ENCODE peak calls at places on chromosomes 7 and 10, in eight cellular contexts. One of them, this sample, is unnamed.

GRCh38 chr7:99794585-99795502 is 10.9 kb upstream of the CYP3A4 start:
- DNase-seq in GM04503: no peak
- DNase-seq in GDM1: no peak
- DNase-seq in fibroblast of lung: peak; percentile 3
- DNase-seq in body of pancreas: peak; percentile 70
- DNase-seq in endothelial cell: no peak
- DNase-seq in EL: peak; percentile 20
- DNase-seq in CD4-positive, alpha-beta memory T cell: no peak
- DNase-seq in this sample: no peak

GRCh38 chr7:132117181-132117580 is 459.1 kb downstream of the PLXNA4 start:
- DNase-seq in fibroblast of lung: peak; percentile 82
- DNase-seq in CD4-positive, alpha-beta memory T cell: no peak
- DNase-seq in body of pancreas: no peak
- DNase-seq in GM04503: peak; percentile 5
- DNase-seq in endothelial cell: no peak
- DNase-seq in GDM1: no peak
- DNase-seq in EL: peak; percentile 70
- DNase-seq in this sample: no peak

GRCh38 chr7:155792999-155793560 is 19.2 kb downstream of the SHH start:
- DNase-seq in CD4-positive, alpha-beta memory T cell: no peak
- DNase-seq in endothelial cell: no peak
- DNase-seq in GM04503: no peak
- DNase-seq in GDM1: no peak
- DNase-seq in body of pancreas: no peak
- DNase-seq in EL: no peak
- DNase-seq in fibroblast of lung: no peak
- DNase-seq in this sample: no peak

GRCh38 chr10:329361-330099 is 194.3 kb downstream of the ZMYND11 start:
- DNase-seq in fibroblast of lung: peak; percentile 96
- DNase-seq in EL: peak; percentile 96
- DNase-seq in CD4-positive, alpha-beta memory T cell: peak; percentile 15
- DNase-seq in body of pancreas: peak; percentile 93
- DNase-seq in GDM1: peak; percentile 56
- DNase-seq in GM04503: peak; percentile 81
- DNase-seq in endothelial cell: no peak
- DNase-seq in this sample: peak; percentile 36

GRCh38 chr7:37945336-37945735 is 24.9 kb downstream of the EPDR1 start:
- DNase-seq in GM04503: no peak
- DNase-seq in GDM1: no peak
- DNase-seq in CD4-positive, alpha-beta memory T cell: no peak
- DNase-seq in fibroblast of lung: peak; percentile 84
- DNase-seq in endothelial cell: no peak
- DNase-seq in EL: no peak
- DNase-seq in body of pancreas: no peak
- DNase-seq in this sample: no peak

GRCh38 chr10:116271593-116272496 is 1.2 kb downstream of the GFRA1 start:
- DNase-seq in body of pancreas: peak; percentile 30
- DNase-seq in GDM1: no peak
- DNase-seq in GM04503: no peak
- DNase-seq in EL: peak; percentile 57
- DNase-seq in fibroblast of lung: peak; percentile 11
- DNase-seq in endothelial cell: peak; percentile 43
- DNase-seq in CD4-positive, alpha-beta memory T cell: no peak
- DNase-seq in this sample: no peak

GRCh38 chr7:36119005-36119711 is 33.9 kb upstream of the EEPD1 start:
- DNase-seq in fibroblast of lung: peak; percentile 95
- DNase-seq in CD4-positive, alpha-beta memory T cell: no peak
- DNase-seq in GDM1: no peak
- DNase-seq in body of pancreas: peak; percentile 41
- DNase-seq in endothelial cell: no peak
- DNase-seq in GM04503: peak; percentile 98
- DNase-seq in EL: peak; percentile 95
- DNase-seq in this sample: no peak

GRCh38 chr10:85250304-85250703 is 921.9 kb downstream of the CCSER2 start:
- DNase-seq in body of pancreas: no peak
- DNase-seq in GM04503: no peak
- DNase-seq in fibroblast of lung: no peak
- DNase-seq in GDM1: no peak
- DNase-seq in endothelial cell: no peak
- DNase-seq in CD4-positive, alpha-beta memory T cell: no peak
- DNase-seq in EL: no peak
- DNase-seq in this sample: no peak

GRCh38 chr10:113447278-113447677 is 105.6 kb upstream of the HABP2 start:
- DNase-seq in GDM1: no peak
- DNase-seq in GM04503: no peak
- DNase-seq in EL: no peak
- DNase-seq in body of pancreas: no peak
- DNase-seq in endothelial cell: no peak
- DNase-seq in CD4-positive, alpha-beta memory T cell: no peak
- DNase-seq in fibroblast of lung: no peak
- DNase-seq in this sample: no peak

GRCh38 chr7:129376778-129377700 is 57.2 kb upstream of the STRIP2 start:
- DNase-seq in GM04503: no peak
- DNase-seq in EL: peak; percentile 58
- DNase-seq in CD4-positive, alpha-beta memory T cell: no peak
- DNase-seq in GDM1: no peak
- DNase-seq in endothelial cell: no peak
- DNase-seq in fibroblast of lung: peak; percentile 35
- DNase-seq in body of pancreas: no peak
- DNase-seq in this sample: no peak

GRCh38 chr10:9823268-9823930 is 1194.3 kb upstream of the CELF2 start:
- DNase-seq in CD4-positive, alpha-beta memory T cell: no peak
- DNase-seq in GDM1: no peak
- DNase-seq in GM04503: no peak
- DNase-seq in body of pancreas: no peak
- DNase-seq in endothelial cell: no peak
- DNase-seq in EL: no peak
- DNase-seq in fibroblast of lung: peak; percentile 25
- DNase-seq in this sample: no peak

GRCh38 chr7:46545790-46546189 is 624.7 kb upstream of the IGFBP3 start:
- DNase-seq in body of pancreas: no peak
- DNase-seq in fibroblast of lung: peak; percentile 92
- DNase-seq in CD4-positive, alpha-beta memory T cell: no peak
- DNase-seq in endothelial cell: no peak
- DNase-seq in GDM1: no peak
- DNase-seq in EL: peak; percentile 86
- DNase-seq in GM04503: peak; percentile 56
- DNase-seq in this sample: no peak

GRCh38 chr7:11297226-11297625 is 323.6 kb downstream of the PHF14 start:
- DNase-seq in GM04503: no peak
- DNase-seq in CD4-positive, alpha-beta memory T cell: no peak
- DNase-seq in endothelial cell: no peak
- DNase-seq in fibroblast of lung: no peak
- DNase-seq in body of pancreas: no peak
- DNase-seq in GDM1: no peak
- DNase-seq in EL: peak; percentile 1
- DNase-seq in this sample: no peak

GRCh38 chr10:114821915-114822770 is 563 bp downstream of the FHIP2A start:
- DNase-seq in GM04503: no peak
- DNase-seq in fibroblast of lung: peak; percentile 55
- DNase-seq in body of pancreas: no peak
- DNase-seq in CD4-positive, alpha-beta memory T cell: peak; percentile 38
- DNase-seq in GDM1: peak; percentile 59
- DNase-seq in EL: no peak
- DNase-seq in endothelial cell: peak; percentile 54
- DNase-seq in this sample: peak; percentile 40

GRCh38 chr10:74544106-74544505 is 282.3 kb upstream of the KAT6B start:
- DNase-seq in body of pancreas: no peak
- DNase-seq in GDM1: no peak
- DNase-seq in EL: peak; percentile 58
- DNase-seq in CD4-positive, alpha-beta memory T cell: no peak
- DNase-seq in endothelial cell: no peak
- DNase-seq in GM04503: no peak
- DNase-seq in fibroblast of lung: peak; percentile 29
- DNase-seq in this sample: no peak

GRCh38 chr7:99919814-99920618 is 686 bp upstream of the TRIM4 start:
- DNase-seq in body of pancreas: no peak
- DNase-seq in endothelial cell: no peak
- DNase-seq in CD4-positive, alpha-beta memory T cell: no peak
- DNase-seq in EL: peak; percentile 11
- DNase-seq in fibroblast of lung: peak; percentile 7
- DNase-seq in GM04503: no peak
- DNase-seq in GDM1: no peak
- DNase-seq in this sample: no peak

GRCh38 chr7:956031-956430 is 1.6 kb upstream of the ADAP1 start:
- DNase-seq in endothelial cell: no peak
- DNase-seq in GM04503: no peak
- DNase-seq in GDM1: no peak
- DNase-seq in body of pancreas: peak; percentile 11
- DNase-seq in fibroblast of lung: no peak
- DNase-seq in CD4-positive, alpha-beta memory T cell: no peak
- DNase-seq in EL: no peak
- DNase-seq in this sample: no peak

GRCh38 chr7:140260767-140261486 is 84.1 kb upstream of the KDM7A start:
- DNase-seq in endothelial cell: no peak
- DNase-seq in CD4-positive, alpha-beta memory T cell: no peak
- DNase-seq in fibroblast of lung: no peak
- DNase-seq in body of pancreas: no peak
- DNase-seq in GDM1: no peak
- DNase-seq in EL: no peak
- DNase-seq in GM04503: no peak
- DNase-seq in this sample: no peak

GRCh38 chr10:124741281-124741921 is 2.8 kb downstream of the FAM53B start:
- DNase-seq in fibroblast of lung: peak; percentile 63
- DNase-seq in endothelial cell: peak; percentile 84
- DNase-seq in GM04503: no peak
- DNase-seq in EL: peak; percentile 78
- DNase-seq in CD4-positive, alpha-beta memory T cell: peak; percentile 79
- DNase-seq in body of pancreas: peak; percentile 78
- DNase-seq in GDM1: peak; percentile 17
- DNase-seq in this sample: peak; percentile 85

GRCh38 chr10:3828404-3829192 is 43.6 kb upstream of the KLF6 start:
- DNase-seq in body of pancreas: no peak
- DNase-seq in CD4-positive, alpha-beta memory T cell: peak; percentile 70
- DNase-seq in GM04503: no peak
- DNase-seq in GDM1: no peak
- DNase-seq in fibroblast of lung: peak; percentile 79
- DNase-seq in EL: peak; percentile 75
- DNase-seq in endothelial cell: no peak
- DNase-seq in this sample: peak; percentile 58

This sample was measured in activated CD4-positive, alpha-beta T cell treated with anti-CD3 and anti-CD28 coated beads, Interleukin-2, amount 50 U/mL, for 48 hours.